ENCODE peak calls at places on chromosomes 11 and 22, in eight cellular contexts. V is stomach; D is osteoblast; S is CD8-positive, alpha-beta memory T cell; M is HCT116; Q is IMR-90; K is H1; X is foreskin keratinocyte. B is an unnamed sample.

GRCh38 chr11:87355614-87356013 is 317.9 kb downstream of the TMEM135 start:
- DNase-seq in D (no peak), Q (no peak), V (no peak), X (no peak), S (no peak), K (no peak), M (no peak), B (no peak)

GRCh38 chr11:130425156-130425555 is 3.3 kb downstream of the ADAMTS8 start:
- DNase-seq in Q (no peak), M (no peak), S (no peak), K (no peak), V (no peak), X (no peak), D (peak; percentile 77), B (no peak)

GRCh38 chr11:130023204-130023603 is 20.6 kb upstream of the PRDM10 start:
- DNase-seq in M (peak; percentile 29), S (no peak), X (peak; percentile 66), Q (peak; percentile 48), D (peak; percentile 94), V (no peak), K (no peak), B (no peak)

GRCh38 chr22:20178922-20179227 is 28.0 kb upstream of the CCDC188 start:
- DNase-seq in V (no peak), D (no peak), S (no peak), X (no peak), Q (no peak), M (no peak), K (no peak), B (no peak)

GRCh38 chr11:122681731-122682130 is 26.2 kb downstream of the UBASH3B start:
- DNase-seq in Q (no peak), V (no peak), S (no peak), M (no peak), X (no peak), D (no peak), K (no peak), B (no peak)

GRCh38 chr22:28930357-28931007 is 47.1 kb downstream of the ZNRF3 start:
- DNase-seq in V (no peak), M (no peak), X (no peak), S (no peak), D (no peak), K (no peak), Q (peak; percentile 21), B (no peak)

GRCh38 chr22:46075764-46076531 is 74.4 kb upstream of the PPARA start:
- DNase-seq in K (no peak), D (peak; percentile 86), X (no peak), S (peak; percentile 18), Q (no peak), M (no peak), V (peak; percentile 24), B (no peak)

GRCh38 chr22:24695958-24696511 is 78.5 kb downstream of the PIWIL3 start:
- DNase-seq in X (no peak), D (peak; percentile 46), M (no peak), S (no peak), K (no peak), V (peak; percentile 47), Q (peak; percentile 69), B (no peak)

GRCh38 chr11:15629690-15630321 is 515.1 kb downstream of the INSC start:
- DNase-seq in K (no peak), S (no peak), Q (no peak), V (peak; percentile 70), M (peak; percentile 16), X (no peak), D (no peak), B (peak; percentile 64)

GRCh38 chr11:107468596-107468995 is 11.0 kb upstream of the CWF19L2 start:
- DNase-seq in D (no peak), S (no peak), X (peak; percentile 37), M (no peak), K (no peak), Q (peak; percentile 35), V (no peak), B (no peak)

GRCh38 chr22:24008381-24009226 is 2.5 kb upstream of the CABIN1 start:
- DNase-seq in D (no peak), K (no peak), Q (no peak), V (no peak), M (no peak), S (no peak), X (no peak), B (no peak)

GRCh38 chr11:117519590-117519989 is 191.9 kb downstream of the CEP164 start:
- DNase-seq in X (no peak), V (no peak), S (no peak), M (no peak), Q (no peak), K (no peak), D (no peak), B (no peak)

GRCh38 chr22:47698906-47699305 is 936.5 kb downstream of the TBC1D22A start:
- DNase-seq in K (no peak), S (no peak), D (no peak), M (no peak), V (no peak), Q (no peak), X (no peak), B (no peak)

GRCh38 chr11:1761857-1762536 is 1.7 kb downstream of the CTSD start:
- DNase-seq in K (no peak), V (no peak), S (no peak), M (no peak), Q (no peak), X (no peak), D (peak; percentile 93), B (no peak)
- H3K4me1 ChIP-seq in K (peaks cover 6% of the 10 kb centered on the region), V (peaks cover 67% of the 10 kb centered on the region), S (peaks cover 69% of the 10 kb centered on the region), M (peaks cover 13% of the 10 kb centered on the region), Q (peaks cover 23% of the 10 kb centered on the region), X (peaks cover 5% of the 10 kb centered on the region), D (peaks cover 41% of the 10 kb centered on the region), B (peaks cover 5% of the 10 kb centered on the region)

DNA sequence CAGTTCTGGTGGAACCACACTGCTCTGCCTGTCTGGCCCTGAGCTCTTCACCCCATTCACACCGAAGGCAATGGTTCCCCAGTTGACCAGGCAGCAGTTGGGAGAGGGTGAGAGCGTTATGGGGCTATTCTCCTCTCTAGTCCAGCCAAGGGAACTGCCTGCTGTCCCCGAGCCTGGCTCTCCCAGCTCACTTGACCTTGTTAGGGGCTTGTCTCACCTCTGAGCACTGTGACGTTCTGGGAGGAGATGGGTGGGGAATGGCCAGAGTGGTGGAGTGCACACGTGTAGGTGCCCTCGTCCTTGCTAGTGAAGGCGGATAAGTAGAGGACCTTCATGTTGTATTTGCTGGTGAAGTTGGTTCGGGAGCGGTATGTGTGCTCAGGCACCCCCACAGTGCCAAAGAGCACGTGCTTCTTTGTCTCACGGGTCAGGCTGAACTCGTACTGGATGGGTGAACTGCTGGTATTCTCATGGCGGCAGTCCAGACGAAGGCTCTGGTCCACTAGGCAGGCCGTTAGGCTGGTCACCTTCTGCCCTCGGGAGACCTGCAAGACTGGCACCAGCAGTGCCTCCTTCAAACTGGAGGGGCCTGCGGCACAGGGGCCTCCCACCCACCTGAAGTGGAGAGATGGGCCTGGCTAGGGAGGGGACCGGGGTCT is 3.0 kb downstream of the THY1 start:
- DNase-seq in D (no peak), M (no peak), X (no peak), Q (no peak), S (no peak), V (no peak), K (no peak), B (no peak)
- H3K4me1 ChIP-seq in D (peaks cover 55% of the 10 kb centered on the region), M (peaks cover 2% of the 10 kb centered on the region), X (peaks cover 11% of the 10 kb centered on the region), Q (peaks cover 26% of the 10 kb centered on the region), S (no peaks in the 10 kb centered on the region), V (peaks cover 32% of the 10 kb centered on the region), K (peaks cover 26% of the 10 kb centered on the region), B (no peaks in the 10 kb centered on the region)

GRCh38 chr11:121367434-121367833 is 74.9 kb downstream of the SC5D start:
- DNase-seq in S (no peak), X (no peak), V (no peak), M (no peak), D (peak; percentile 44), K (no peak), Q (peak; percentile 4), B (no peak)

GRCh38 chr11:121368504-121368903 is 75.9 kb downstream of the SC5D start:
- DNase-seq in V (no peak), K (no peak), S (no peak), M (no peak), D (no peak), Q (no peak), X (no peak), B (no peak)

GRCh38 chr11:121366970-121367369 is 74.4 kb downstream of the SC5D start:
- DNase-seq in V (no peak), Q (no peak), S (no peak), D (no peak), K (no peak), X (no peak), M (no peak), B (no peak)

GRCh38 chr11:121365304-121365703 is 72.7 kb downstream of the SC5D start:
- DNase-seq in K (no peak), V (no peak), D (no peak), Q (no peak), M (no peak), X (no peak), S (no peak), B (no peak)

GRCh38 chr11:121366038-121366437 is 73.5 kb downstream of the SC5D start:
- DNase-seq in S (no peak), Q (no peak), X (no peak), V (no peak), K (no peak), D (no peak), M (no peak), B (no peak)
- H3K4me1 ChIP-seq in S (peaks cover 22% of the 10 kb centered on the region), Q (no peaks in the 10 kb centered on the region), X (no peaks in the 10 kb centered on the region), V (peaks cover 5% of the 10 kb centered on the region), K (peaks cover 5% of the 10 kb centered on the region), D (no peaks in the 10 kb centered on the region), M (no peaks in the 10 kb centered on the region), B (no peaks in the 10 kb centered on the region)

GRCh38 chr11:85752201-85752889 is 58.6 kb downstream of the SYTL2 start:
- DNase-seq in V (no peak), M (no peak), Q (no peak), S (peak; percentile 52), K (no peak), X (no peak), D (no peak), B (no peak)
- H3K4me1 ChIP-seq in V (peaks cover 37% of the 10 kb centered on the region), M (no peaks in the 10 kb centered on the region), Q (peaks cover 26% of the 10 kb centered on the region), S (peaks cover 95% of the 10 kb centered on the region), K (peaks cover 4% of the 10 kb centered on the region), X (no peaks in the 10 kb centered on the region), D (peaks cover 30% of the 10 kb centered on the region), B (peaks cover 6% of the 10 kb centered on the region)

GRCh38 chr11:128480665-128481064 is 106.7 kb downstream of the ETS1 start:
- DNase-seq in Q (no peak), S (no peak), M (no peak), V (no peak), D (no peak), X (no peak), K (no peak), B (no peak)
- H3K4me1 ChIP-seq in Q (peaks cover 21% of the 10 kb centered on the region), S (peaks cover 98% of the 10 kb centered on the region), M (no peaks in the 10 kb centered on the region), V (peaks cover 74% of the 10 kb centered on the region), D (peaks cover 54% of the 10 kb centered on the region), X (no peaks in the 10 kb centered on the region), K (no peaks in the 10 kb centered on the region), B (no peaks in the 10 kb centered on the region)

B was measured in HAP-1.